ENCODE peak calls at places on chromosomes 16 and 17, in nine cellular contexts. S is MG63, Q is GM12865, W is IMR-90, Y is AG10803, G is fibroblast of villous mesenchyme, H is spleen, X is pancreas, L is breast epithelium. Z is an unnamed sample.
A peak's percentile ranks its signal among the peaks of the same experiment; 100 is the strongest.

GRCh38 chr17:34582185-34582900 is 3.0 kb downstream of the TMEM132E start:
- DNase-seq in S (no peak), Q (no peak), W (no peak), Y (no peak), G (no peak), H (no peak), X (no peak), L (no peak), Z (no peak)

GRCh38 chr17:19387921-19388521 is 1.0 kb upstream of the MFAP4 start:
- DNase-seq in S (peak; percentile 59), Q (no peak), W (peak; percentile 76), Y (peak; percentile 90), G (peak; percentile 87), H (peak; percentile 20), X (no peak), L (peak; percentile 57), Z (peak; percentile 40)

GRCh38 chr16:86075488-86075785 is 176.5 kb downstream of the IRF8 start:
- DNase-seq in S (no peak), Q (no peak), W (peak; percentile 59), Y (no peak), G (no peak), H (peak; percentile 17), X (no peak), L (no peak), Z (no peak)

GRCh38 chr17:56592487-56593072 is 919 bp upstream of the NOG start:
- DNase-seq in S (peak; percentile 64), Q (peak; percentile 41), W (peak; percentile 39), Y (peak; percentile 48), G (peak; percentile 30), H (peak; percentile 89), X (peak; percentile 55), L (peak; percentile 22), Z (no peak)

GRCh38 chr17:36496018-36496789 is 9.7 kb downstream of the ZNHIT3 start:
- DNase-seq in S (no peak), Q (no peak), W (peak; percentile 16), Y (peak; percentile 17), G (peak; percentile 8), H (no peak), X (no peak), L (no peak), Z (no peak)

GRCh38 chr16:66984902-66985311 is 3.5 kb upstream of the CES4A start:
- DNase-seq in S (no peak), Q (no peak), W (no peak), Y (no peak), G (no peak), H (no peak), X (no peak), L (no peak), Z (no peak)

GRCh38 chr17:561118-561517 is 153.5 kb downstream of the VPS53 start:
- DNase-seq in S (peak; percentile 35), Q (no peak), W (peak; percentile 85), Y (peak; percentile 43), G (peak; percentile 41), H (no peak), X (no peak), L (no peak), Z (no peak)

GRCh38 chr17:79942591-79943353 is 92.9 kb downstream of the TBC1D16 start:
- DNase-seq in S (peak; percentile 42), Q (peak; percentile 21), W (peak; percentile 18), Y (no peak), G (no peak), H (peak; percentile 86), X (peak; percentile 32), L (no peak), Z (no peak)

GRCh38 chr16:85569615-85570212 is 43.4 kb upstream of the GSE1 start:
- DNase-seq in S (no peak), Q (peak; percentile 93), W (peak; percentile 78), Y (peak; percentile 47), G (peak; percentile 51), H (peak; percentile 88), X (no peak), L (peak; percentile 39), Z (peak; percentile 46)

DNA sequence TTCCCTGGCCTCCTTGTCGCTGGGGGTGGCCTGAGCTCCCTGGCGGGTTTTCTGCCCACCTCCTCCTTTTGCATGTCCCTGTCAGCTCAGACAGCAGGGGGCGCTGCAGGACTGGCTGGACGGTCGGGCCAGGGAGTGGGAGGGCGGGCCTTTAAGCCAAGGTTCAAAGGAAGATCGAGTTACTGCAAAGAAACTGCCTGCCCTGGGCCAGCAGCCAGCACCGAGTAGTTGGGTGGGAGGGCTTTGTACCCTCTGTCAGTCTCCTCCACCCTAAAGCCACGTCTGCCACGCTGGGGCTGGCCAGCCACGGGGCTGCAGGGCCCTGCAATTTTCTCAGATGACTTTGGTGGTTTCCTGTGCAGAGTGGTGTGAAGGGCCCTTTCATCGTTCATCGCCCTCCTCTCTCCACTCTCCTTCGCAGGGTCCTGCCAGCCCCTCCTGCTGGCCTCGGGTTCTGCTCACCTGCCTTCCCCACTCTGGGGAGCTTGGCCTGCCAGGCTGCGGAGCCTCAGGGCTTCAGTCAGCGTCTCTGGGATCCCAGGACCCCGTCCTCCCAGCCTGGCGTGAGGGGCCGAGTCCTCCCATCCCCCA is 12.3 kb downstream of the GPR142 start:
- DNase-seq in S (peak; percentile 84), Q (peak; percentile 87), W (peak; percentile 47), Y (peak; percentile 67), G (peak; percentile 77), H (peak; percentile 97), X (peak; percentile 96), L (peak; percentile 86), Z (peak; percentile 18)
- H3K4me3 ChIP-seq in S (no peak overlapping the region), Q (no peak overlapping the region), W (no peak overlapping the region), Y (no peak overlapping the region), G (no peak overlapping the region), H (no peak overlapping the region), X (no peak overlapping the region), L (peak overlapping the region; percentile 49), Z (no peak overlapping the region)

GRCh38 chr17:49132699-49133364 is at the start of gene B4GALNT2:
- DNase-seq in S (peak; percentile 40), Q (no peak), W (no peak), Y (no peak), G (no peak), H (no peak), X (peak; percentile 33), L (no peak), Z (no peak)
- H3K4me3 ChIP-seq in S (peak within 1 kb of the TSS; percentile 44), Q (no peak within 1 kb of the TSS), W (peak within 1 kb of the TSS; percentile 41), Y (peak within 1 kb of the TSS; percentile 43), G (peak within 1 kb of the TSS; percentile 57), H (no peak within 1 kb of the TSS), X (peak within 1 kb of the TSS; percentile 10), L (peak within 1 kb of the TSS; percentile 57), Z (peak within 1 kb of the TSS; percentile 47)

GRCh38 chr16:49443576-49443975 is 70.0 kb downstream of the C16orf78 start:
- DNase-seq in S (no peak), Q (no peak), W (no peak), Y (no peak), G (no peak), H (peak; percentile 65), X (no peak), L (no peak), Z (no peak)

GRCh38 chr16:49442805-49443204 is 69.2 kb downstream of the C16orf78 start:
- DNase-seq in S (no peak), Q (no peak), W (no peak), Y (no peak), G (no peak), H (peak; percentile 57), X (no peak), L (no peak), Z (no peak)

GRCh38 chr16:49439676-49440075 is 66.1 kb downstream of the C16orf78 start:
- DNase-seq in S (no peak), Q (no peak), W (no peak), Y (no peak), G (no peak), H (peak; percentile 62), X (no peak), L (no peak), Z (no peak)

GRCh38 chr16:49440156-49441065 is 66.8 kb downstream of the C16orf78 start:
- DNase-seq in S (no peak), Q (no peak), W (no peak), Y (no peak), G (no peak), H (peak; percentile 66), X (no peak), L (no peak), Z (no peak)

GRCh38 chr16:49441366-49441780 is 67.8 kb downstream of the C16orf78 start:
- DNase-seq in S (no peak), Q (peak; percentile 92), W (no peak), Y (no peak), G (no peak), H (peak; percentile 89), X (no peak), L (peak; percentile 47), Z (no peak)
- H3K4me3 ChIP-seq in S (no peak overlapping the region), Q (peak overlapping the region; percentile 30), W (no peak overlapping the region), Y (no peak overlapping the region), G (no peak overlapping the region), H (no peak overlapping the region), X (no peak overlapping the region), L (peak overlapping the region; percentile 15), Z (no peak overlapping the region)

GRCh38 chr16:75244844-75245758 is 6.3 kb downstream of the BCAR1 start:
- DNase-seq in S (peak; percentile 96), Q (peak; percentile 43), W (peak; percentile 98), Y (peak; percentile 96), G (peak; percentile 98), H (no peak), X (peak; percentile 96), L (peak; percentile 84), Z (peak; percentile 86)
- H3K4me3 ChIP-seq in S (no peak overlapping the region), Q (no peak overlapping the region), W (no peak overlapping the region), Y (peak overlapping the region; percentile 24), G (peak overlapping the region; percentile 15), H (no peak overlapping the region), X (no peak overlapping the region), L (peak overlapping the region; percentile 48), Z (peak overlapping the region; percentile 22)

GRCh38 chr17:28406478-28406824 is 439 bp upstream of the SLC46A1 start:
- DNase-seq in S (no peak), Q (no peak), W (no peak), Y (no peak), G (peak; percentile 23), H (no peak), X (no peak), L (no peak), Z (no peak)
- H3K4me3 ChIP-seq in S (peak overlapping the region; percentile 61), Q (peak overlapping the region; percentile 76), W (peak overlapping the region; percentile 66), Y (peak overlapping the region; percentile 68), G (peak overlapping the region; percentile 71), H (peak overlapping the region; percentile 89), X (peak overlapping the region; percentile 69), L (peak overlapping the region; percentile 99), Z (peak overlapping the region; percentile 86)

GRCh38 chr17:39727556-39727955 is 2.8 kb downstream of the MIEN1 start:
- DNase-seq in S (no peak), Q (no peak), W (no peak), Y (no peak), G (no peak), H (no peak), X (no peak), L (no peak), Z (no peak)
- H3K4me3 ChIP-seq in S (no peak overlapping the region), Q (no peak overlapping the region), W (no peak overlapping the region), Y (no peak overlapping the region), G (no peak overlapping the region), H (no peak overlapping the region), X (no peak overlapping the region), L (no peak overlapping the region), Z (no peak overlapping the region)

Z was measured in AG09309.